ENCODE peak calls at places on chromosomes 6 and 20, in four cellular contexts. L, K, T and Q are unnamed samples. For H3K4me1 and H3K9me3, the result is how much of the 10 kb centered on the place peaks cover.

GRCh38 chr6:101779051-101779844 is 385.7 kb downstream of the GRIK2 start:
- DNase-seq in L (no peak), K (no peak), T (no peak), Q (no peak)

GRCh38 chr6:10690651-10691445 is 3.6 kb downstream of the C6orf52 start:
- DNase-seq in K (no peak), T (no peak), L (no peak), Q (no peak)

GRCh38 chr20:44900231-44900854 is 9.5 kb upstream of the PABPC1L start:
- DNase-seq in L (no peak), K (no peak), T (no peak), Q (no peak)

GRCh38 chr6:13496508-13497180 is 9.2 kb upstream of the GFOD1 start:
- DNase-seq in K (no peak), L (no peak), T (no peak), Q (no peak)

GRCh38 chr6:36701401-36701991 is 3.9 kb downstream of the RAB44 start:
- DNase-seq in L (no peak), K (no peak), T (no peak), Q (no peak)

GRCh38 chr20:41428285-41428684 is 61.7 kb upstream of the EMILIN3 start:
- DNase-seq in K (no peak), T (no peak), L (peak), Q (peak)

GRCh38 chr6:100445512-100445911 is 19.2 kb downstream of the SIM1 start:
- DNase-seq in T (no peak), L (no peak), K (no peak), Q (no peak)

GRCh38 chr6:12279322-12280098 is 10.7 kb upstream of the EDN1 start:
- DNase-seq in K (no peak), T (no peak), L (no peak), Q (no peak)

GRCh38 chr6:137746264-137746663 is 120.8 kb upstream of the TNFAIP3 start:
- DNase-seq in K (no peak), L (no peak), T (no peak), Q (no peak)

GRCh38 chr20:63151554-63152321 is 64.2 kb downstream of the YTHDF1 start:
- DNase-seq in T (no peak), L (no peak), K (peak), Q (no peak)

GRCh38 chr6:138509371-138509770 is 10.1 kb upstream of the NHSL1 start:
- DNase-seq in K (no peak), T (peak), L (peak), Q (no peak)

GRCh38 chr20:34355427-34355826 is 7.6 kb upstream of the ITCH start:
- DNase-seq in L (no peak), K (no peak), T (no peak), Q (no peak)

GRCh38 chr6:40163924-40164323 is 229.7 kb upstream of the MOCS1 start:
- DNase-seq in L (no peak), T (no peak), K (no peak), Q (no peak)

GRCh38 chr6:33206864-33207568 is 1.3 kb upstream of the RING1 start:
- DNase-seq in L (no peak), T (no peak), K (no peak), Q (no peak)

GRCh38 chr6:150025201-150025917 is at the start of gene RAET1L:
- DNase-seq in L (no peak), K (no peak), T (peak), Q (no peak)

GRCh38 chr20:23303325-23304102 is 47.1 kb upstream of the NXT1 start:
- DNase-seq in K (no peak), L (no peak), T (no peak), Q (no peak)

DNA sequence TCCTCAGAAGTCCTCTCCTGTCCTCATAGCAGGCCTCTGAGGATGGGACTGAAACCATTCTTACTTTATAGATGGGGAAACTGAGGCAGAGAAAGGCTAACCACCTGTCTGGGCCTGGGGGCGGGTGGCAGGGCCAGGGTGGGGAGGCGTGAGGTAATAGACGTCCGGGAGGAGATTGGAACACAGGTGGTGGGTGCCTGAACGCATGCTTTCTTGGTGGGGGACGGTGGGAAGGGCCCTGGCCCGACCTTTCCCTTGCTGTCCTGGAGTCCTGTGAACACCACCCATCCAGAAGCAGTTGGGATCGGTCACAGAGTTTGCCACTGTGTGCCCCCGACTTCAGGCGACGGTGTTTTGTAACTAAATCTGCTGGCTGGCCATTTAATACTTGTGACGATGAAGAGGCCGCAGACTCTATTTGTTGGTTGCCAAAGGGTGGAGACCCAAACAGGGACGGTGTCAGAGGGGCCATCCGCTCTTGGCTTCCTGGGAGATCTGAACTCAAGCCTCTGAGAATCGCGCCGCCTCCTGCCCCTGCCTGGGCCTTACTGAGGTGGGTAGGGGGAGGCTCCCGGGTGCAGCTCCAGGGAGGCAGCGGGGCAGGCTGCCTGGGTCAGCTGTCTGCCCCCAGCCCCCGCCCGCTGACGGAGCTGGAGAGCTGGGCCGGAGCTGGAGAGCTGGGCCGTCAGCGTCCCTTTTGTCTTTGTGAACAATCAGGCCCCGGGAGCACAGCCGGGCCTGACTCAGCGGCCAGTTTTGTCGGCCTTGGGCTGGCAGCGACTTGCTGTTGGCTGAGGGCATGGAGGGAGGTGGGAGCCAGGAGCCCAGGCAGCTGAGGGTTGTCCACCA is 4.1 kb downstream of the RBM38 start:
- DNase-seq in L (no peak), T (no peak), K (peak), Q (no peak)
- H3K4me1 ChIP-seq in L (half or more), T (under half), K (half or more), Q (half or more)

GRCh38 chr20:3980260-3981131 is 34.9 kb downstream of the RNF24 start:
- DNase-seq in K (no peak), L (peak), T (peak), Q (no peak)
- H3K27ac ChIP-seq in K (peak), L (peak), T (peak), Q (peak)

GRCh38 chr6:148653138-148653776 is 93.6 kb upstream of the UST start:
- DNase-seq in L (no peak), K (no peak), T (peak), Q (no peak)

GRCh38 chr6:148649454-148649963 is 97.3 kb upstream of the UST start:
- DNase-seq in K (no peak), L (no peak), T (no peak), Q (no peak)

GRCh38 chr6:148648754-148649453 is 97.9 kb upstream of the UST start:
- DNase-seq in K (no peak), T (no peak), L (no peak), Q (no peak)

DNA sequence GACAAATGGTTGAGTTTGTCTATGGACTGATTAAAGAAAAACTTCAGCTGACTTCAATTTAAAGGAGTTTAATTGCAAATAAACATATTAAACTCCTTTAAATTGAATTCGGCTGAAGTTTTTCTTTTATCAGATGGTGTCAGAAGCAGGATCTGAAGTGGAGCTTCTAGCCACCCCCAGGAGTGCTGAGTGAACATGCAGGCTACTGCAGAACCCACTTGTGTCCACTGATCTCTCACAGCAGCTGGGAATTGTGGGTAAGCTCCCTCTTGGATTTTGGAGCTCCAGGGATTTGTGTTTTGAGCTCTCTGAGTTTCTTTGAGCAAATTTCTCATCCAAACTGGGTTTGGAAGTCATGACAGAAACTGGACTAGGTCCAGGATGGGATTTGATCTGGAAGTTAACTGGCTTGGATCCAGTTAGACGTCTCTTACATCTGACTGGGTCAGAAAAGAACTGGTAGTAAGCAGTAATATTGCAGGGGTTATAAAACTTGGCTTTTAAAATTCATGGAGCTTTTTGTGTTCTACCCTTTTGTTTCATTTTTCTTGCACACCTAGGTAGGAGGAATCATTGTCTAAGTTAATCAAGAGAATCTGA is 95.8 kb upstream of the UST start:
- DNase-seq in K (no peak), T (no peak), L (no peak), Q (no peak)
- H3K9me3 ChIP-seq in K (under half), T (under half), L (under half), Q (under half)

GRCh38 chr20:49877254-49877990 is 37.9 kb downstream of the SPATA2 start:
- DNase-seq in L (no peak), K (no peak), T (no peak), Q (no peak)
- H3K4me1 ChIP-seq in L (under half), K (under half), T (under half), Q (under half)

GRCh38 chr20:37310951-37311350 is 21.5 kb downstream of the MANBAL start:
- DNase-seq in K (no peak), T (no peak), L (no peak), Q (no peak)
- H3K27ac ChIP-seq in K (no peak), T (no peak), L (no peak), Q (no peak)

GRCh38 chr6:6002809-6003333 is 3.9 kb downstream of the NRN1 start:
- DNase-seq in L (no peak), T (no peak), K (no peak), Q (no peak)
- H3K9me3 ChIP-seq in L (under half), T (under half), K (under half), Q (under half)

GRCh38 chr6:142851601-142852000 is 93.4 kb downstream of the HIVEP2 start:
- DNase-seq in K (no peak), T (no peak), L (no peak), Q (no peak)
- H3K4me1 ChIP-seq in K (half or more), T (under half), L (half or more), Q (half or more)

DNA sequence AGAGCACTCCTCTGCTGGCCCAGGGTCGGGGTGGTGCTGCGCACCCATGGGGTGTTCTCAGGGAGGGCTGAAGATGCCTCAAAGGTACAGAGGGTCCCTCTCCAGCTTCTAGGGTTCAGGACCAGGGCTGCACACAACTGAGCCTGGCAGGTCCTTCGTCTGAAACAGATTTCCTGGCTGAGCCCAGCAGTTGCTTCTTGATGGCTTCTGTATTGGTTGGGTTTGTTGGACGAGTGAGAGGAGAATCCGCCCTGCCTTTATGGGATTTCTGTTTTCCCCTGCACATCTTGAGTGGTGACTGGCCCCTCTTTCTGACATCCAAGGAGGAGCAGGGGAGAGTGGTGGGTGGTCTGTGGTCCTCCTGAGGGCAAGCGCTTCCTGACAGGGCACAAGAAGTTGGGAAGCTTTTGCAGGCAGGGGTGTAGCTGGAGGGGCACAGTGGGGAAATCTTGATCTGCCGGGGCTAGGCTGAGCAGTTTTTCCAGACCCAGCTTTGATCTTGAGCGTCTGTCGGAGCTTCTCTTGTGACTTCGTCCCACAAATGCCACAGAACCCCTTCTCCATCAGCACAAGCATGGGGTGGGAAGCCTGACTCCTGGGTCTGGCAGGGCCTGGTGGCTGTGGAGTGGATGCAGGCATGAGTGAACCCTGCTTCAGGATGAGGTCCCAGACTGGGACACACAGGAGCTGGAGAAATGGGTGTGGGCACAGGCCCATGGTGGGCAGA is 116.5 kb downstream of the SYNDIG1 start:
- DNase-seq in K (no peak), L (no peak), T (no peak), Q (no peak)
- H3K27ac ChIP-seq in K (no peak), L (no peak), T (no peak), Q (no peak)